ENCODE peak calls at places on chromosomes 3 and 15, in five cellular contexts. M, Q, B, S and V are unnamed samples.

GRCh38 chr15:95457520-95457919 is 873.0 kb upstream of the NR2F2 start:
- DNase-seq in B (no peak), Q (no peak), S (no peak), M (no peak), V (no peak)

GRCh38 chr15:73321496-73322344 is 47.0 kb downstream of the HCN4 start:
- DNase-seq in M (no peak), B (no peak), S (no peak), Q (no peak), V (no peak)

GRCh38 chr3:6438031-6438430 is 422.9 kb upstream of the GRM7 start:
- DNase-seq in Q (no peak), S (no peak), M (no peak), B (no peak), V (no peak)

GRCh38 chr3:97009427-97010019 is 195.1 kb downstream of the EPHA6 start:
- DNase-seq in Q (no peak), S (no peak), B (peak; percentile 33), M (no peak), V (no peak)

GRCh38 chr3:13009946-13010315 is 63.3 kb downstream of the IQSEC1 start:
- DNase-seq in S (no peak), Q (no peak), M (no peak), B (no peak), V (no peak)

GRCh38 chr3:190658106-190658505 is 144.2 kb downstream of the IL1RAP start:
- DNase-seq in M (no peak), S (no peak), B (no peak), Q (no peak), V (no peak)

GRCh38 chr15:95556866-95557225 is 773.7 kb upstream of the NR2F2 start:
- DNase-seq in Q (no peak), M (no peak), B (no peak), S (no peak), V (peak; percentile 63)

GRCh38 chr15:63256433-63256884 is 20.9 kb upstream of the APH1B start:
- DNase-seq in Q (no peak), S (peak; percentile 33), M (no peak), B (peak; percentile 69), V (no peak)

GRCh38 chr3:69433938-69434263 is 48.0 kb upstream of the FRMD4B start:
- DNase-seq in S (no peak), B (no peak), Q (no peak), M (no peak), V (no peak)

GRCh38 chr3:120559228-120560061 is 36.7 kb upstream of the NDUFB4 start:
- DNase-seq in M (no peak), Q (no peak), S (peak; percentile 15), B (no peak), V (no peak)

GRCh38 chr15:60961541-60961940 is 267.6 kb downstream of the RORA start:
- DNase-seq in B (no peak), Q (no peak), M (no peak), S (no peak), V (no peak)

GRCh38 chr3:14768182-14768790 is 50.5 kb upstream of the FGD5 start:
- DNase-seq in Q (no peak), B (no peak), M (no peak), S (no peak), V (no peak)

GRCh38 chr15:81520480-81520879 is 146.5 kb upstream of the TMC3 start:
- DNase-seq in M (no peak), B (no peak), S (no peak), Q (no peak), V (no peak)

GRCh38 chr3:47324278-47324865 is 41.6 kb downstream of the KLHL18 start:
- DNase-seq in Q (peak; percentile 29), B (peak; percentile 82), M (peak; percentile 24), S (peak; percentile 63), V (peak; percentile 76)

GRCh38 chr3:54538346-54538745 is 389.5 kb downstream of the LRTM1 start:
- DNase-seq in Q (peak; percentile 19), S (no peak), M (no peak), B (peak; percentile 9), V (peak; percentile 12)

GRCh38 chr3:113516115-113516505 is 1.2 kb upstream of the SPICE1 start:
- DNase-seq in Q (no peak), S (peak; percentile 44), M (no peak), B (no peak), V (no peak)

GRCh38 chr3:69787436-69788168 is 48.3 kb downstream of the MITF start:
- DNase-seq in S (no peak), M (no peak), B (no peak), Q (no peak), V (no peak)

GRCh38 chr3:18946524-18946923 is 201.8 kb upstream of the KCNH8 start:
- DNase-seq in B (no peak), S (peak; percentile 1), M (no peak), Q (peak; percentile 29), V (peak; percentile 10)

GRCh38 chr3:53422954-53423708 is 71.3 kb upstream of the CACNA1D start:
- DNase-seq in Q (no peak), M (no peak), S (peak; percentile 9), B (no peak), V (no peak)

GRCh38 chr3:23304424-23304823 is 101.3 kb downstream of the UBE2E2 start:
- DNase-seq in B (no peak), Q (no peak), M (no peak), S (no peak), V (no peak)

GRCh38 chr3:147945968-147946519 is 536.9 kb downstream of the ZIC1 start:
- DNase-seq in S (peak; percentile 24), Q (no peak), M (peak; percentile 17), B (no peak), V (peak; percentile 19)

GRCh38 chr3:150751781-150752263 is 11.1 kb downstream of the SIAH2 start:
- DNase-seq in B (no peak), M (no peak), S (peak; percentile 38), Q (no peak), V (no peak)

GRCh38 chr3:159062734-159063410 is 261.0 kb downstream of the MFSD1 start:
- DNase-seq in S (no peak), Q (no peak), M (no peak), B (no peak), V (no peak)
- TF ChIP-seq SUZ12 in S (no peak), Q (no peak), M (no peak), B (no peak), V (no peak)

DNA sequence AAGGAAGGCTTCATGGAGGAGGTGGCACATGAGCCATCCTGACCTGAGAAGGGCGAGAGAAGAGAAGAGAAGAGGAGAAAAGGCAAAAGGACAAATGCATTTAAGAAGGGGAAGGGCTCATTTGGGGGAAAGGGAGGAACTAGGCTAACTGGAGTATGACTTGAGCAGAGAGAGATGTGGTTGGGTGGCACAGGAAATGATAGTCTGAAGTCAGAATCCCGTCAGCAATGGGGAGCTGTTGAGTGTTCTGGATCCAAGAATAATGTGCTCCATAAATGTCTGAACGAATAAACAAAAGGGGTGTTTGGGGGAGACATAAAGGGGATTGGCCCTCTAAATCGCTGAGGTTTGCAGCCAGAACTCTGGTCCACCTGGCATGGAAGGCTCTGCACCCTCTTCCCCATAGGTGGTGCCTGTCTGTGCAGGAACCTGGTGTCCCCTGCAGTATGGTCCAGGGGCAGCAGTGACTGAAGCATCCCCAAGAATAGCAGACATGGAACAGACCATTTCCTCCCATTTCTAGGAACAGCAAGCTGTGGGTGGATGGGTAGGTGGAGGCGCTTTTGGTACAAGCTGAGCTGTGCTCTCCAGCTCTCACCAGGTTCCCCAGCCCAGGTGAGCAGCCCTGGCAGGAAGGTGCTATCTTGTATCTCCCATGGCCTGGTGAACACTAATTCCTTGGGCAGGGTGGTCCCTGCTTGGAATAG is 15.2 kb downstream of the CORO2B start:
- DNase-seq in B (no peak), M (no peak), S (no peak), Q (no peak), V (no peak)
- TF ChIP-seq SUZ12 in B (no peak), M (no peak), S (no peak), Q (no peak), V (no peak)

GRCh38 chr3:27567251-27567650 is 83.1 kb upstream of the SLC4A7 start:
- DNase-seq in B (no peak), M (no peak), S (no peak), Q (no peak), V (no peak)

GRCh38 chr3:27565201-27565827 is 81.1 kb upstream of the SLC4A7 start:
- DNase-seq in M (no peak), Q (no peak), B (no peak), S (no peak), V (no peak)

GRCh38 chr3:27573780-27574437 is 89.7 kb upstream of the SLC4A7 start:
- DNase-seq in B (no peak), S (no peak), M (no peak), Q (no peak), V (no peak)

GRCh38 chr3:27570421-27571106 is 86.4 kb upstream of the SLC4A7 start:
- DNase-seq in M (no peak), Q (no peak), B (no peak), S (no peak), V (no peak)

GRCh38 chr3:27568393-27568792 is 84.2 kb upstream of the SLC4A7 start:
- DNase-seq in M (no peak), B (no peak), Q (no peak), S (no peak), V (no peak)
- TF ChIP-seq SUZ12 in M (no peak), B (no peak), Q (no peak), S (no peak), V (no peak)

GRCh38 chr15:33191641-33192040 is 2.9 kb downstream of the FMN1 start:
- DNase-seq in S (no peak), Q (no peak), M (no peak), B (no peak), V (no peak)

GRCh38 chr15:33194704-33195261 is at the start of gene FMN1:
- DNase-seq in B (peak; percentile 88), Q (peak; percentile 92), M (peak; percentile 37), S (no peak), V (peak; percentile 88)

GRCh38 chr15:33197636-33198035 is 3.1 kb upstream of the FMN1 start:
- DNase-seq in M (no peak), Q (no peak), B (no peak), S (no peak), V (no peak)

GRCh38 chr15:33195283-33195682 is 769 bp upstream of the FMN1 start:
- DNase-seq in B (no peak), Q (no peak), M (no peak), S (no peak), V (no peak)

DNA sequence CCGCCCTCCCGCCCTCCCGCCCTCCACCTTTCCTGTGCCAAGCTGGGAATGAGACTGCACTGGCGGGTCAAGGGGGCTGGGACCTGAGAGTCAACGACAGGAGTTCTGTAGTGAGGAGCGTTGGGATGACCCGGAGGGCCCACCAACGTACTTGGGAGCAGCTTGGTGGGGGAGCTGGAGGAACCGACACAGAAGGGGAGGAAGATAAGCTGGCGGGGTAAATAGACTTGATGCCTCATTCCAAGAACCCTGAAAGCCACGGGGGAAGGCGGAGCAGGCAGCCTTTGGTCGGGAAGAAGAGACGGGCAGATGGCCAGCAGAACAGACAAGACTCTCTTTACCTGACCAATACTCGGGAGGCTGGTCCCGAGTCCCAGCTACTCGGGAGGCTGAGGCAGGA is 277 bp downstream of the FMN1 start:
- DNase-seq in B (no peak), M (no peak), S (no peak), Q (no peak), V (no peak)
- TF ChIP-seq SUZ12 in B (no peak), M (no peak), S (no peak), Q (no peak), V (no peak)